ENCODE peak calls at places on chromosome 20, in seven cellular contexts. X is Calu3, A is left lung, I is HFF-Myc, W is fibroblast of villous mesenchyme, Y is OCI-LY7, O is mammary epithelial cell. S is an unnamed sample.

GRCh38 chr20:54133434-54134427 is 40.1 kb downstream of the CYP24A1 start:
- DNase-seq in Y (no peak), A (no peak), W (peak), O (peak), I (no peak), X (peak), S (no peak)

GRCh38 chr20:43926691-43927090 is 12.0 kb downstream of the TOX2 start:
- DNase-seq in W (no peak), O (no peak), I (no peak), Y (no peak), X (no peak), A (no peak), S (no peak)

GRCh38 chr20:24781061-24781980 is 167.7 kb upstream of the CST7 start:
- DNase-seq in W (peak), O (peak), I (no peak), X (peak), A (peak), Y (peak), S (no peak)

GRCh38 chr20:40584128-40584819 is 104.8 kb downstream of the MAFB start:
- DNase-seq in I (no peak), A (no peak), X (no peak), W (no peak), O (no peak), Y (no peak), S (no peak)

GRCh38 chr20:41174782-41175181 is 37.4 kb downstream of the PLCG1 start:
- DNase-seq in W (no peak), X (no peak), Y (no peak), I (no peak), A (no peak), O (no peak), S (no peak)

GRCh38 chr20:43680976-43681375 is 14.1 kb downstream of the MYBL2 start:
- DNase-seq in A (no peak), I (no peak), Y (peak), W (no peak), O (no peak), X (no peak), S (no peak)

GRCh38 chr20:63540417-63541186 is 3.4 kb upstream of the PTK6 start:
- DNase-seq in O (no peak), A (no peak), I (no peak), X (no peak), W (no peak), Y (no peak), S (no peak)

GRCh38 chr20:50283922-50284810 is 93.5 kb downstream of the CEBPB start:
- DNase-seq in O (peak), X (peak), W (peak), I (no peak), A (peak), Y (no peak), S (no peak)

GRCh38 chr20:51926670-51927305 is 124.5 kb upstream of the SALL4 start:
- DNase-seq in Y (no peak), A (no peak), O (no peak), W (peak), X (no peak), I (no peak), S (no peak)

GRCh38 chr20:1437222-1437904 is 29.3 kb downstream of the NSFL1C start:
- DNase-seq in O (peak), W (peak), X (peak), Y (peak), A (peak), I (peak), S (peak)

GRCh38 chr20:1442304-1442703 is 24.3 kb downstream of the NSFL1C start:
- DNase-seq in O (no peak), X (no peak), Y (no peak), I (no peak), W (no peak), A (no peak), S (no peak)

GRCh38 chr20:1441133-1441532 is 25.5 kb downstream of the NSFL1C start:
- DNase-seq in X (no peak), A (no peak), I (no peak), W (no peak), O (no peak), Y (no peak), S (no peak)

GRCh38 chr20:1438361-1438760 is 28.3 kb downstream of the NSFL1C start:
- DNase-seq in Y (no peak), W (no peak), A (no peak), I (no peak), X (no peak), O (no peak), S (no peak)

GRCh38 chr20:1440024-1440423 is 26.6 kb downstream of the NSFL1C start:
- DNase-seq in X (peak), A (no peak), Y (peak), O (peak), W (no peak), I (no peak), S (no peak)
- TF ChIP-seq CTCF in X (no peak), A (no peak), Y (peak), O (peak), W (peak), I (peak), S (no peak)

GRCh38 chr20:59745201-59745600 is 140.9 kb downstream of the PHACTR3 start:
- DNase-seq in I (no peak), X (no peak), Y (no peak), W (no peak), O (no peak), A (no peak), S (no peak)

GRCh38 chr20:59742351-59743095 is 138.2 kb downstream of the PHACTR3 start:
- DNase-seq in I (no peak), X (no peak), W (no peak), Y (no peak), A (no peak), O (no peak), S (no peak)

GRCh38 chr20:59744756-59745155 is 140.4 kb downstream of the PHACTR3 start:
- DNase-seq in A (no peak), O (no peak), W (no peak), I (no peak), Y (no peak), X (no peak), S (no peak)

GRCh38 chr20:59743308-59743707 is 139.0 kb downstream of the PHACTR3 start:
- DNase-seq in O (no peak), A (no peak), I (no peak), W (no peak), Y (no peak), X (no peak), S (no peak)

GRCh38 chr20:59743767-59744485 is 139.6 kb downstream of the PHACTR3 start:
- DNase-seq in A (no peak), O (no peak), Y (peak), I (no peak), X (peak), W (no peak), S (no peak)
- TF ChIP-seq CTCF in A (no peak), O (no peak), Y (peak), I (no peak), X (peak), W (no peak), S (no peak)

GRCh38 chr20:7938058-7938457 is 2.2 kb downstream of the HAO1 start:
- DNase-seq in Y (no peak), O (peak), A (no peak), X (no peak), I (no peak), W (no peak), S (no peak)
- TF ChIP-seq CTCF in Y (no peak), O (no peak), A (no peak), X (no peak), I (no peak), W (no peak), S (no peak)

GRCh38 chr20:59078231-59078630 is 35.6 kb upstream of the PRELID3B start:
- DNase-seq in W (no peak), A (no peak), X (no peak), O (peak), Y (no peak), I (no peak), S (no peak)
- TF ChIP-seq CTCF in W (no peak), A (no peak), X (no peak), O (no peak), Y (no peak), I (no peak), S (no peak)

GRCh38 chr20:10360878-10361277 is 73.1 kb downstream of the MKKS start:
- DNase-seq in A (no peak), Y (no peak), I (no peak), O (no peak), W (no peak), X (no peak), S (no peak)

GRCh38 chr20:10357061-10357708 is 76.8 kb downstream of the MKKS start:
- DNase-seq in X (no peak), O (no peak), I (no peak), W (no peak), Y (no peak), A (no peak), S (no peak)

GRCh38 chr20:10359621-10360040 is 74.4 kb downstream of the MKKS start:
- DNase-seq in I (no peak), X (no peak), W (no peak), A (no peak), O (no peak), Y (no peak), S (no peak)

GRCh38 chr20:10356628-10357027 is 77.4 kb downstream of the MKKS start:
- DNase-seq in I (no peak), W (no peak), O (no peak), X (no peak), A (no peak), Y (no peak), S (no peak)

DNA sequence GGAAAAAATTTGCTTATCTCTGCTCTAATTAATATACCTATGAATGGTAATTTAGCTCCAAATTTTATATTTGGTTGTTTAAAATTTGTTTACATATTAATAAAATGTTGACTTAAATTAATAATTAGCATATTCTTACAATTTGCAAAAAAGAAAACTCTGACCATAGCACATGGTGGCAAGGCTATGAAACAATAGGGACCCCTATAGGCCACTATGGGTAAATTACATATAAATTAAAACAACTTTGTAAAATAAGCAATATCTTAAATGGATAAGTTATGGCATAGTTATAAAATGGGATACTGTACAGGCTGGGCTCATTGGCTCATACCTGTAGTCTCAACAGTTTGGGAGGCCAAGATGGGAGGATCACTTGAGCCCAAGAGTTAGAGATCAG is 76.0 kb downstream of the MKKS start:
- DNase-seq in X (no peak), O (no peak), I (no peak), W (peak), Y (no peak), A (no peak), S (no peak)
- TF ChIP-seq CTCF in X (no peak), O (peak), I (peak), W (peak), Y (peak), A (peak), S (peak)

DNA sequence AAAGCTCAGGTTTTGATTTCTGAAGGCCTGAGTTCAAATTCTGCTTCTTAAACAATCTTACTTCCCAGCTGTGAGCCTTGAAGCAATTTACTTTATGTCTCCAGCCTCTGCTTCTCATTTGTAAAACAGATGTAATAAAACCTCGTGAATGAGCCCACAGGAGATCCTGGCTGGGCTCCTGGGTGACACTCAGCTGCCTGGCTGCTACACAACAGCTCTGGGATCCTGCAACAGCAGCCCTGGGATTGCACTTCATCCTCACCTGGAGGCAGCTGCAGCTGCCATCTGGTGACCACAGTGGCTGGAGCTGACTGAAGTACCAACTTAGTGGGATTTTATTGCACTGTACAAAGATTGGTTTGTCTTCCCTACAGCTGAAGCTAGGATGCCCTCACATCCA is 98.6 kb downstream of the NDUFAF5 start:
- DNase-seq in A (no peak), X (no peak), Y (no peak), I (no peak), O (no peak), W (no peak), S (no peak)
- TF ChIP-seq CTCF in A (no peak), X (no peak), Y (no peak), I (no peak), O (no peak), W (no peak), S (no peak)

DNA sequence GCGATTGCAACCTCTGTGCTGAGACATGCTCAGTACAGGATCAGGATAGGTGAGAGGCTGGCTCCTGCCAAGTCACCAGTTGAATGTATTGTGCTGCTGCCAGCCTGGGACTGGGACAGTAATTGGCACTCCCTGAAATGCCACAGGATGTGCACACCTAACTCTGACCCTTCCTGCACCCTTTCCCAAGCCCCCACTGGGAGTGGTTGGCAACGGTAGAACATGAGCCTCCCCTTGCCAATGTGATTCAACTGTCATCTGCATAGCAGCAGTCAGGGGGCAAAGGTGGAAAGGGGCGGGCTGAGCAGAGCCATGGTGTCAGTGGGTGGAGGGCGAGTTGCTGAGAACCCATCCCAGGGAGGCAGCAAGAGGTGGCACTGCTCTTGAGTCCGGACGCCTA is 15.4 kb downstream of the SPINT3 start:
- DNase-seq in W (no peak), I (no peak), O (no peak), A (no peak), Y (no peak), X (peak), S (no peak)
- TF ChIP-seq CTCF in W (no peak), I (no peak), O (no peak), A (no peak), Y (no peak), X (no peak), S (no peak)

GRCh38 chr20:2387180-2387577 is 6.5 kb downstream of the TGM6 start:
- DNase-seq in O (no peak), X (peak), W (peak), A (no peak), Y (peak), I (peak), S (peak)
- TF ChIP-seq CTCF in O (peak), X (peak), W (peak), A (no peak), Y (peak), I (peak), S (peak)

GRCh38 chr20:59645761-59646171 is 41.4 kb downstream of the PHACTR3 start:
- DNase-seq in W (no peak), Y (no peak), O (no peak), A (no peak), I (no peak), X (no peak), S (no peak)
- TF ChIP-seq CTCF in W (no peak), Y (peak), O (no peak), A (no peak), I (no peak), X (peak), S (no peak)